ENCODE peak calls at places on chromosomes 11 and 22, in eight cellular contexts. One of them, this sample, is unnamed.

GRCh38 chr11:6568191-6568918 is 35.1 kb downstream of the RRP8 start:
- DNase-seq in stimulated activated CD8-positive, alpha-beta memory T cell treated with anti-CD3 and anti-CD28 coated beads, Interleukin-15, amount 100 ng/mL, for 1 hour: no peak
- DNase-seq in naive thymus-derived CD4-positive, alpha-beta T cell: no peak
- DNase-seq in activated T-helper 1 cell treated with Interleukin-2 at 50 U/mL for 16 hours: no peak
- DNase-seq in stimulated activated naive B cell treated with anti-CD40 and anti-IgM and Interleukin-4, amounts not matched to agents 10 μg/mL and 1 μg/mL and 100 μg/mL, for 72 hours: no peak
- DNase-seq in GOT3: no peak
- DNase-seq in stimulated activated CD4-positive, alpha-beta T cell treated with anti-CD3 and anti-CD28 coated beads, Interleukin-1b, Interleukin-23, amount 100 ng/mL, for 4 hours: no peak
- DNase-seq in fibroblast of lung: peak
- DNase-seq in this sample: no peak

GRCh38 chr11:43327987-43328386 is 16.2 kb downstream of the API5 start:
- DNase-seq in stimulated activated CD8-positive, alpha-beta memory T cell treated with anti-CD3 and anti-CD28 coated beads, Interleukin-15, amount 100 ng/mL, for 1 hour: no peak
- DNase-seq in naive thymus-derived CD4-positive, alpha-beta T cell: no peak
- DNase-seq in activated T-helper 1 cell treated with Interleukin-2 at 50 U/mL for 16 hours: no peak
- DNase-seq in stimulated activated naive B cell treated with anti-CD40 and anti-IgM and Interleukin-4, amounts not matched to agents 10 μg/mL and 1 μg/mL and 100 μg/mL, for 72 hours: no peak
- DNase-seq in GOT3: no peak
- DNase-seq in stimulated activated CD4-positive, alpha-beta T cell treated with anti-CD3 and anti-CD28 coated beads, Interleukin-1b, Interleukin-23, amount 100 ng/mL, for 4 hours: no peak
- DNase-seq in fibroblast of lung: peak
- DNase-seq in this sample: no peak

GRCh38 chr11:67076202-67076601 is 19.6 kb downstream of the RHOD start:
- DNase-seq in stimulated activated CD8-positive, alpha-beta memory T cell treated with anti-CD3 and anti-CD28 coated beads, Interleukin-15, amount 100 ng/mL, for 1 hour: no peak
- DNase-seq in naive thymus-derived CD4-positive, alpha-beta T cell: no peak
- DNase-seq in activated T-helper 1 cell treated with Interleukin-2 at 50 U/mL for 16 hours: no peak
- DNase-seq in stimulated activated naive B cell treated with anti-CD40 and anti-IgM and Interleukin-4, amounts not matched to agents 10 μg/mL and 1 μg/mL and 100 μg/mL, for 72 hours: no peak
- DNase-seq in GOT3: no peak
- DNase-seq in stimulated activated CD4-positive, alpha-beta T cell treated with anti-CD3 and anti-CD28 coated beads, Interleukin-1b, Interleukin-23, amount 100 ng/mL, for 4 hours: no peak
- DNase-seq in fibroblast of lung: no peak
- DNase-seq in this sample: no peak

GRCh38 chr11:2074266-2074825 is 64.8 kb downstream of the IGF2 start:
- DNase-seq in stimulated activated CD8-positive, alpha-beta memory T cell treated with anti-CD3 and anti-CD28 coated beads, Interleukin-15, amount 100 ng/mL, for 1 hour: no peak
- DNase-seq in naive thymus-derived CD4-positive, alpha-beta T cell: no peak
- DNase-seq in activated T-helper 1 cell treated with Interleukin-2 at 50 U/mL for 16 hours: no peak
- DNase-seq in stimulated activated naive B cell treated with anti-CD40 and anti-IgM and Interleukin-4, amounts not matched to agents 10 μg/mL and 1 μg/mL and 100 μg/mL, for 72 hours: no peak
- DNase-seq in GOT3: no peak
- DNase-seq in stimulated activated CD4-positive, alpha-beta T cell treated with anti-CD3 and anti-CD28 coated beads, Interleukin-1b, Interleukin-23, amount 100 ng/mL, for 4 hours: no peak
- DNase-seq in fibroblast of lung: no peak
- DNase-seq in this sample: no peak

GRCh38 chr11:117827521-117828511 is 3.3 kb upstream of the FXYD2 start:
- DNase-seq in stimulated activated CD8-positive, alpha-beta memory T cell treated with anti-CD3 and anti-CD28 coated beads, Interleukin-15, amount 100 ng/mL, for 1 hour: no peak
- DNase-seq in naive thymus-derived CD4-positive, alpha-beta T cell: peak
- DNase-seq in activated T-helper 1 cell treated with Interleukin-2 at 50 U/mL for 16 hours: no peak
- DNase-seq in stimulated activated naive B cell treated with anti-CD40 and anti-IgM and Interleukin-4, amounts not matched to agents 10 μg/mL and 1 μg/mL and 100 μg/mL, for 72 hours: no peak
- DNase-seq in GOT3: no peak
- DNase-seq in stimulated activated CD4-positive, alpha-beta T cell treated with anti-CD3 and anti-CD28 coated beads, Interleukin-1b, Interleukin-23, amount 100 ng/mL, for 4 hours: no peak
- DNase-seq in fibroblast of lung: no peak
- DNase-seq in this sample: no peak

GRCh38 chr22:39013923-39014722 is at the start of gene APOBEC3C:
- DNase-seq in stimulated activated CD8-positive, alpha-beta memory T cell treated with anti-CD3 and anti-CD28 coated beads, Interleukin-15, amount 100 ng/mL, for 1 hour: peak
- DNase-seq in naive thymus-derived CD4-positive, alpha-beta T cell: peak
- DNase-seq in activated T-helper 1 cell treated with Interleukin-2 at 50 U/mL for 16 hours: peak
- DNase-seq in stimulated activated naive B cell treated with anti-CD40 and anti-IgM and Interleukin-4, amounts not matched to agents 10 μg/mL and 1 μg/mL and 100 μg/mL, for 72 hours: peak
- DNase-seq in GOT3: peak
- DNase-seq in stimulated activated CD4-positive, alpha-beta T cell treated with anti-CD3 and anti-CD28 coated beads, Interleukin-1b, Interleukin-23, amount 100 ng/mL, for 4 hours: peak
- DNase-seq in fibroblast of lung: peak
- DNase-seq in this sample: no peak

GRCh38 chr11:62953811-62954210 is 31.0 kb downstream of the SLC22A6 start:
- DNase-seq in stimulated activated CD8-positive, alpha-beta memory T cell treated with anti-CD3 and anti-CD28 coated beads, Interleukin-15, amount 100 ng/mL, for 1 hour: no peak
- DNase-seq in naive thymus-derived CD4-positive, alpha-beta T cell: no peak
- DNase-seq in activated T-helper 1 cell treated with Interleukin-2 at 50 U/mL for 16 hours: no peak
- DNase-seq in stimulated activated naive B cell treated with anti-CD40 and anti-IgM and Interleukin-4, amounts not matched to agents 10 μg/mL and 1 μg/mL and 100 μg/mL, for 72 hours: no peak
- DNase-seq in GOT3: no peak
- DNase-seq in stimulated activated CD4-positive, alpha-beta T cell treated with anti-CD3 and anti-CD28 coated beads, Interleukin-1b, Interleukin-23, amount 100 ng/mL, for 4 hours: no peak
- DNase-seq in fibroblast of lung: peak
- DNase-seq in this sample: no peak

GRCh38 chr11:65859812-65860277 is 388 bp upstream of the MUS81 start:
- DNase-seq in stimulated activated CD8-positive, alpha-beta memory T cell treated with anti-CD3 and anti-CD28 coated beads, Interleukin-15, amount 100 ng/mL, for 1 hour: no peak
- DNase-seq in naive thymus-derived CD4-positive, alpha-beta T cell: no peak
- DNase-seq in activated T-helper 1 cell treated with Interleukin-2 at 50 U/mL for 16 hours: no peak
- DNase-seq in stimulated activated naive B cell treated with anti-CD40 and anti-IgM and Interleukin-4, amounts not matched to agents 10 μg/mL and 1 μg/mL and 100 μg/mL, for 72 hours: no peak
- DNase-seq in GOT3: no peak
- DNase-seq in stimulated activated CD4-positive, alpha-beta T cell treated with anti-CD3 and anti-CD28 coated beads, Interleukin-1b, Interleukin-23, amount 100 ng/mL, for 4 hours: peak
- DNase-seq in fibroblast of lung: no peak
- DNase-seq in this sample: no peak

GRCh38 chr11:126680109-126680508 is 320.5 kb downstream of the KIRREL3 start:
- DNase-seq in stimulated activated CD8-positive, alpha-beta memory T cell treated with anti-CD3 and anti-CD28 coated beads, Interleukin-15, amount 100 ng/mL, for 1 hour: no peak
- DNase-seq in naive thymus-derived CD4-positive, alpha-beta T cell: no peak
- DNase-seq in activated T-helper 1 cell treated with Interleukin-2 at 50 U/mL for 16 hours: no peak
- DNase-seq in stimulated activated naive B cell treated with anti-CD40 and anti-IgM and Interleukin-4, amounts not matched to agents 10 μg/mL and 1 μg/mL and 100 μg/mL, for 72 hours: no peak
- DNase-seq in GOT3: no peak
- DNase-seq in stimulated activated CD4-positive, alpha-beta T cell treated with anti-CD3 and anti-CD28 coated beads, Interleukin-1b, Interleukin-23, amount 100 ng/mL, for 4 hours: no peak
- DNase-seq in fibroblast of lung: peak
- DNase-seq in this sample: no peak

GRCh38 chr22:50600541-50600940 is at the start of gene MAPK8IP2:
- DNase-seq in stimulated activated CD8-positive, alpha-beta memory T cell treated with anti-CD3 and anti-CD28 coated beads, Interleukin-15, amount 100 ng/mL, for 1 hour: no peak
- DNase-seq in naive thymus-derived CD4-positive, alpha-beta T cell: no peak
- DNase-seq in activated T-helper 1 cell treated with Interleukin-2 at 50 U/mL for 16 hours: no peak
- DNase-seq in stimulated activated naive B cell treated with anti-CD40 and anti-IgM and Interleukin-4, amounts not matched to agents 10 μg/mL and 1 μg/mL and 100 μg/mL, for 72 hours: no peak
- DNase-seq in GOT3: no peak
- DNase-seq in stimulated activated CD4-positive, alpha-beta T cell treated with anti-CD3 and anti-CD28 coated beads, Interleukin-1b, Interleukin-23, amount 100 ng/mL, for 4 hours: no peak
- DNase-seq in fibroblast of lung: no peak
- DNase-seq in this sample: no peak

GRCh38 chr11:125945797-125946520 is at the start of gene VSIG10L2:
- DNase-seq in stimulated activated CD8-positive, alpha-beta memory T cell treated with anti-CD3 and anti-CD28 coated beads, Interleukin-15, amount 100 ng/mL, for 1 hour: no peak
- DNase-seq in naive thymus-derived CD4-positive, alpha-beta T cell: no peak
- DNase-seq in activated T-helper 1 cell treated with Interleukin-2 at 50 U/mL for 16 hours: no peak
- DNase-seq in stimulated activated naive B cell treated with anti-CD40 and anti-IgM and Interleukin-4, amounts not matched to agents 10 μg/mL and 1 μg/mL and 100 μg/mL, for 72 hours: no peak
- DNase-seq in GOT3: no peak
- DNase-seq in stimulated activated CD4-positive, alpha-beta T cell treated with anti-CD3 and anti-CD28 coated beads, Interleukin-1b, Interleukin-23, amount 100 ng/mL, for 4 hours: no peak
- DNase-seq in fibroblast of lung: no peak
- DNase-seq in this sample: no peak

GRCh38 chr11:92707665-92708064 is 261.8 kb upstream of the MTNR1B start:
- DNase-seq in stimulated activated CD8-positive, alpha-beta memory T cell treated with anti-CD3 and anti-CD28 coated beads, Interleukin-15, amount 100 ng/mL, for 1 hour: no peak
- DNase-seq in naive thymus-derived CD4-positive, alpha-beta T cell: no peak
- DNase-seq in activated T-helper 1 cell treated with Interleukin-2 at 50 U/mL for 16 hours: no peak
- DNase-seq in stimulated activated naive B cell treated with anti-CD40 and anti-IgM and Interleukin-4, amounts not matched to agents 10 μg/mL and 1 μg/mL and 100 μg/mL, for 72 hours: no peak
- DNase-seq in GOT3: no peak
- DNase-seq in stimulated activated CD4-positive, alpha-beta T cell treated with anti-CD3 and anti-CD28 coated beads, Interleukin-1b, Interleukin-23, amount 100 ng/mL, for 4 hours: no peak
- DNase-seq in fibroblast of lung: peak
- DNase-seq in this sample: no peak

GRCh38 chr11:61415381-61415780 is 14.4 kb downstream of the CPSF7 start:
- DNase-seq in stimulated activated CD8-positive, alpha-beta memory T cell treated with anti-CD3 and anti-CD28 coated beads, Interleukin-15, amount 100 ng/mL, for 1 hour: no peak
- DNase-seq in naive thymus-derived CD4-positive, alpha-beta T cell: no peak
- DNase-seq in activated T-helper 1 cell treated with Interleukin-2 at 50 U/mL for 16 hours: no peak
- DNase-seq in stimulated activated naive B cell treated with anti-CD40 and anti-IgM and Interleukin-4, amounts not matched to agents 10 μg/mL and 1 μg/mL and 100 μg/mL, for 72 hours: no peak
- DNase-seq in GOT3: no peak
- DNase-seq in stimulated activated CD4-positive, alpha-beta T cell treated with anti-CD3 and anti-CD28 coated beads, Interleukin-1b, Interleukin-23, amount 100 ng/mL, for 4 hours: no peak
- DNase-seq in fibroblast of lung: no peak
- DNase-seq in this sample: no peak

GRCh38 chr22:49204599-49205214 is 623.0 kb downstream of the BRD1 start:
- DNase-seq in stimulated activated CD8-positive, alpha-beta memory T cell treated with anti-CD3 and anti-CD28 coated beads, Interleukin-15, amount 100 ng/mL, for 1 hour: no peak
- DNase-seq in naive thymus-derived CD4-positive, alpha-beta T cell: no peak
- DNase-seq in activated T-helper 1 cell treated with Interleukin-2 at 50 U/mL for 16 hours: no peak
- DNase-seq in stimulated activated naive B cell treated with anti-CD40 and anti-IgM and Interleukin-4, amounts not matched to agents 10 μg/mL and 1 μg/mL and 100 μg/mL, for 72 hours: no peak
- DNase-seq in GOT3: no peak
- DNase-seq in stimulated activated CD4-positive, alpha-beta T cell treated with anti-CD3 and anti-CD28 coated beads, Interleukin-1b, Interleukin-23, amount 100 ng/mL, for 4 hours: no peak
- DNase-seq in fibroblast of lung: no peak
- DNase-seq in this sample: no peak